ENCODE peak calls at places on chromosomes 16 and 17, in nine cellular contexts. D is neural progenitor cell, O is HCT116, J is heart right ventricle, V is Peyer's patch, U is ascending aorta, G is NT2/D1, I is tibial artery, T is uterus. C is an unnamed sample.

GRCh38 chr17:78798695-78799559 is 16.9 kb upstream of the CYTH1 start:
- DNase-seq in D (peak; percentile 43), U (no peak), I (no peak), V (no peak), T (no peak), O (no peak), G (no peak), J (no peak), C (no peak)

GRCh38 chr17:7417056-7417655 is 3.0 kb upstream of the SPEM1 start:
- DNase-seq in O (no peak), V (no peak), T (no peak), G (no peak), U (no peak), I (no peak), D (no peak), J (no peak), C (no peak)

GRCh38 chr16:23863511-23864422 is 28.0 kb downstream of the PRKCB start:
- DNase-seq in U (no peak), O (no peak), D (no peak), V (no peak), I (no peak), G (no peak), T (no peak), J (no peak), C (no peak)

GRCh38 chr17:79622201-79622601 is 11.3 kb upstream of the RBFOX3 start:
- DNase-seq in J (no peak), T (peak; percentile 11), I (peak; percentile 47), D (no peak), G (no peak), V (peak; percentile 46), U (peak; percentile 46), O (no peak), C (no peak)

GRCh38 chr17:81398855-81399451 is 3.7 kb downstream of the BAHCC1 start:
- DNase-seq in V (no peak), I (no peak), T (no peak), U (no peak), O (no peak), J (no peak), G (no peak), D (peak; percentile 55), C (no peak)

GRCh38 chr17:15516150-15516549 is 47.1 kb downstream of the TVP23C start:
- DNase-seq in D (no peak), I (no peak), U (no peak), V (no peak), T (no peak), O (no peak), J (no peak), G (no peak), C (no peak)

GRCh38 chr16:11869657-11870228 is 18.4 kb upstream of the RSL1D1 start:
- DNase-seq in U (no peak), T (no peak), V (no peak), G (no peak), O (no peak), J (no peak), D (no peak), I (no peak), C (no peak)

GRCh38 chr16:53518550-53519416 is 15.8 kb upstream of the AKTIP start:
- DNase-seq in I (no peak), V (no peak), U (peak; percentile 67), J (no peak), G (no peak), D (no peak), O (no peak), T (peak; percentile 68), C (no peak)

GRCh38 chr16:86483-86952 is 8.5 kb downstream of the MPG start:
- DNase-seq in D (no peak), T (no peak), G (no peak), O (no peak), J (no peak), V (no peak), U (no peak), I (no peak), C (no peak)

GRCh38 chr17:855594-855993 is 73.4 kb downstream of the MRM3 start:
- DNase-seq in V (no peak), J (no peak), D (no peak), I (no peak), O (no peak), U (no peak), T (no peak), G (no peak), C (no peak)

GRCh38 chr17:68602267-68602644 is 1.1 kb upstream of the FAM20A start:
- DNase-seq in D (no peak), G (no peak), O (no peak), V (no peak), I (no peak), J (no peak), U (no peak), T (no peak), C (no peak)

GRCh38 chr16:79415983-79416641 is 184.4 kb downstream of the MAF start:
- DNase-seq in T (no peak), G (no peak), I (peak; percentile 31), O (no peak), D (no peak), J (no peak), V (no peak), U (no peak), C (no peak)

GRCh38 chr16:89406277-89406888 is 84.0 kb downstream of the ANKRD11 start:
- DNase-seq in T (no peak), G (no peak), I (no peak), D (no peak), J (no peak), U (no peak), O (no peak), V (no peak), C (no peak)

GRCh38 chr16:77723108-77723514 is 797 bp downstream of the NUDT7 start:
- DNase-seq in D (no peak), U (no peak), T (peak; percentile 18), V (no peak), G (no peak), J (peak; percentile 16), O (no peak), I (peak; percentile 73), C (no peak)

GRCh38 chr17:21201874-21202273 is 12.1 kb downstream of the TMEM11 start:
- DNase-seq in U (no peak), J (no peak), G (no peak), O (no peak), V (no peak), T (no peak), I (no peak), D (no peak), C (no peak)

GRCh38 chr17:21201302-21201602 is 12.7 kb downstream of the TMEM11 start:
- DNase-seq in O (no peak), I (no peak), G (no peak), J (no peak), T (no peak), V (no peak), D (no peak), U (no peak), C (no peak)

GRCh38 chr17:21208352-21208751 is 5.6 kb downstream of the TMEM11 start:
- DNase-seq in G (no peak), V (no peak), J (no peak), T (no peak), U (no peak), I (no peak), D (no peak), O (no peak), C (no peak)

GRCh38 chr17:21202512-21202911 is 11.4 kb downstream of the TMEM11 start:
- DNase-seq in I (no peak), U (no peak), O (no peak), V (no peak), J (no peak), G (no peak), T (no peak), D (no peak), C (no peak)

GRCh38 chr17:21204923-21205322 is 9.0 kb downstream of the TMEM11 start:
- DNase-seq in O (no peak), D (no peak), G (no peak), J (no peak), T (no peak), U (no peak), V (no peak), I (no peak), C (no peak)
- H3K9me3 ChIP-seq in O (no peaks in the 10 kb centered on the region), D (no peaks in the 10 kb centered on the region), G (no peaks in the 10 kb centered on the region), J (no peaks in the 10 kb centered on the region), T (no peaks in the 10 kb centered on the region), U (no peaks in the 10 kb centered on the region), V (no peaks in the 10 kb centered on the region), I (no peaks in the 10 kb centered on the region), C (no peaks in the 10 kb centered on the region)

GRCh38 chr16:9630985-9631384 is 539.5 kb downstream of the HAPSTR1 start:
- DNase-seq in I (no peak), U (no peak), T (no peak), D (no peak), J (no peak), G (no peak), O (no peak), V (no peak), C (no peak)
- H3K36me3 ChIP-seq in I (no peaks in the 10 kb centered on the region), U (no peaks in the 10 kb centered on the region), T (no peaks in the 10 kb centered on the region), D (no peaks in the 10 kb centered on the region), J (no peaks in the 10 kb centered on the region), G (no peaks in the 10 kb centered on the region), O (no peaks in the 10 kb centered on the region), V (no peaks in the 10 kb centered on the region), C (no peaks in the 10 kb centered on the region)

DNA sequence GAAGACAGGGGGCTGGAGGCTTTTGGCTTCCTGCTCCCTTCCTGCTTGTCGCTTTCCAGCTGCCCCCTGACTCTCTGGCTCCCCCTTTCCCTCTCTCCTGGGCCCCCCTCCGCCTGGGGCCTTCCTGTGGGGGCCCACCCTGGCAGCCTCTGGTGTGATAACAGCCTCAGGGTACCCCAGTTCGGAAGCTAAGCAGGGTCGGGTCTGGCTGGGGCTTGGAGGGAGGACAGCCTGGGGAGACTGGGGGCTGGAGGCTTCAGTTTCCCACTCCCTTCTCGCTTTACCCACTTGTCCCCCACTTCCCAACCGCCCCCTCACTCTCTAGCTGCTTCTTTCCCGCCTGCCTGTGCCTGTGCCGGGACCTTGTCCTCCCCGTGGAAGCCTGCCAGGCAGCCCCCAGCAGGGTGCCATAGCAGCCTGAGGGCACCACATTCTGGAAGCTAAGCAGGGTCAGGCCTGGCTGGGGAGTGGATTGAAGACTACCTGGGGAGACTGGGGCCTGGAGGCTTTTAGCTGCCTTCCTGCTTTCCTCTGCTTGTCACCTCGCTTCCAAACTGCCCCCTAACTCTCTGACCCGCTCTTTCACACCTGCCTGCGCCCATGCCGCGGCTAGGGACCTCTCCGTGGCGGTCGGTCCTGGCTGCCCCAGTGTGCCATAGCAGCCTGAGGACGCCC is 2275.5 kb downstream of the TP53TG3F start:
- DNase-seq in G (no peak), I (no peak), D (no peak), T (no peak), J (no peak), U (peak; percentile 47), V (no peak), O (no peak), C (no peak)
- H3K9me3 ChIP-seq in G (peaks cover 9% of the 10 kb centered on the region), I (no peaks in the 10 kb centered on the region), D (peaks cover 11% of the 10 kb centered on the region), T (no peaks in the 10 kb centered on the region), J (no peaks in the 10 kb centered on the region), U (no peaks in the 10 kb centered on the region), V (no peaks in the 10 kb centered on the region), O (no peaks in the 10 kb centered on the region), C (no peaks in the 10 kb centered on the region)

GRCh38 chr16:58535100-58535499 is 19.8 kb downstream of the SETD6 start:
- DNase-seq in D (no peak), J (no peak), G (no peak), V (no peak), O (no peak), U (no peak), T (no peak), I (no peak), C (no peak)

GRCh38 chr16:58533751-58534470 is 18.6 kb downstream of the SETD6 start:
- DNase-seq in T (no peak), I (no peak), J (no peak), U (no peak), G (no peak), D (no peak), V (no peak), O (no peak), C (no peak)

GRCh38 chr16:58536278-58536677 is 21.0 kb downstream of the SETD6 start:
- DNase-seq in G (no peak), U (no peak), V (no peak), I (no peak), O (no peak), T (no peak), D (no peak), J (no peak), C (no peak)

GRCh38 chr16:58537124-58537906 is 22.0 kb downstream of the SETD6 start:
- DNase-seq in I (no peak), O (no peak), J (no peak), D (no peak), U (no peak), V (no peak), G (no peak), T (no peak), C (no peak)
- H3K36me3 ChIP-seq in I (peaks cover 100% of the 10 kb centered on the region), O (peaks cover 84% of the 10 kb centered on the region), J (peaks cover 7% of the 10 kb centered on the region), D (peaks cover 66% of the 10 kb centered on the region), U (peaks cover 93% of the 10 kb centered on the region), V (no peaks in the 10 kb centered on the region), G (peaks cover 92% of the 10 kb centered on the region), T (no peaks in the 10 kb centered on the region), C (peaks cover 99% of the 10 kb centered on the region)

C was measured in HAP-1.